ENCODE peak calls at places on chromosomes 4 and X, in five cellular contexts. H is MM.1S, P is transverse colon, S is right lobe of liver, X is nephron progenitor cell. K is an unnamed sample.

GRCh38 chrX:5236749-5237148 is 991.9 kb downstream of the NLGN4X start:
- DNase-seq in P (no peak), S (no peak), H (no peak), X (no peak), K (no peak)

GRCh38 chr4:181911420-181911819 is 331.8 kb upstream of the TENM3 start:
- DNase-seq in H (no peak), S (no peak), X (no peak), P (no peak), K (no peak)

GRCh38 chr4:81804849-81805248 is 333.1 kb upstream of the RASGEF1B start:
- DNase-seq in X (no peak), H (no peak), S (no peak), P (no peak), K (no peak)

GRCh38 chr4:95603393-95603792 is 54.6 kb upstream of the UNC5C start:
- DNase-seq in H (no peak), S (no peak), P (no peak), X (no peak), K (no peak)

GRCh38 chrX:17547658-17548057 is 172.7 kb downstream of the NHS start:
- DNase-seq in P (peak), X (no peak), H (peak), S (peak), K (peak)

GRCh38 chrX:47956016-47956415 is 47.8 kb downstream of the ZNF182 start:
- DNase-seq in X (no peak), H (no peak), P (no peak), S (no peak), K (no peak)

GRCh38 chrX:139026406-139027200 is 315.1 kb upstream of the FGF13 start:
- DNase-seq in H (no peak), X (no peak), S (no peak), P (no peak), K (no peak)

GRCh38 chrX:50100188-50100587 is 100.6 kb downstream of the AKAP4 start:
- DNase-seq in S (no peak), P (no peak), H (no peak), X (no peak), K (peak)

GRCh38 chr4:1579834-1580686 is 104.1 kb downstream of the FAM53A start:
- DNase-seq in P (peak), S (peak), H (no peak), X (peak), K (peak)

DNA sequence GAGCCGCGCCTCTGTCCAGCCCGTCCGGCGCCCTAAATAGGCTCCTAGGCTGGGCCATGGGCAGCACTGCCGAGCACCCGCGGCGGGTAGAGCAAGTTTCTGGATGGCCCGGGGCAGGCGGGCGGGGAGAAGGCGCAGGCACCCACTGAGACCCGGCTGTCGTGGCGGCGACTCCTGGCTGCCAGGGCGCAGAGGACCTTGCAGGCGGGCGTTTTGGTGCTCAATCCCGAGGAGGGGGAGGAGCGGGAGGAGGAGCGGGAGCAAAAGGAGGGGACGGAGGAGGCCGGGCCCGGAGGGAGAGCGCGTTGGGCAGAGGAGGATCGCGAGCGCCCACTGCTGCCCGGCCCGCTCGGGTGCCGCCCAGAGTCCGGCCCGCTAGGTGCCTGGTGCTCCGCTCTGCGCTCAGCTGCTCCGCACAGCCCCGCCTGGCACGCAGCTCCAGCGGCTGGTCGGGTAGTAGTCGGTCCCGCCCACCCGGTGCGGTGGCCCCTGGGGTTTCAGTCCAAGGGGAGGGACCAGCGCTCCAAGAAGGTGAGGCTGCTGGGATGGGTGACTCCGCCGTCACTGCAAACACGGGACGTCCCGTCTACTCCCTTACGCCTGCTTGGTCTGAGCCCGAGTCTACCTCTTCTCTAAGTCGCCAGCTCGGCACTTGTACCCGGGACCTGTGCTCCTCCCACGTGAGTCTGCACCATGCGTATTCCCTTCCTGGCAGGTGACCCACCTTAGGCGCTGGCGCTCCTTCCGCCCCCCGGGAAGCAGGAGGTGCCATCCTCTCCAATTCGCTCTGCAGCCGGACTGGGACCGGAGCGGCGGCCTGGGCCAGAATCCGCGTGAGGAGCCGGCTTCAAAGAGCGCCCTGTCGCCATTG is at the start of gene HS3ST1:
- DNase-seq in X (peak), S (peak), H (peak), P (peak), K (peak)
- TF ChIP-seq CTCF in X (peak), S (peak), H (peak), P (peak), K (peak)

DNA sequence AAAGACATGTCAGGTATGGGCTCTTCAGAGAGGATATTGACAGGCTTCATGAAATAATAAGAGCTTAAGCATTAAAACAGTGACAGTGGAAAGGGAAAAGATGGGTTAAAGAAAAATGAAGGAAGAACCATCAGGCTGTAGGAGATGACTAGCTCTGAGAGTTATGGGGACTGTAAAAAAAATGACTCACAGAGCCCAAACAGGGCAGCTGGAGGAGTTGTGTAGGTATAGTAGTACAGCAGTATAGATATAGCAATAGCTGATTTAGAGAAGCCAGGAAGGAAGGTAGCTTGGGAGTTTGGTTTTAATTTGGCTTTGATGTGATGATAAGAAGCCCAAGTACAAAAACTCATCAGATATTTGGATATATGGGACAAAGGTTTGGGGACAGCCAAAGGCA is 66.6 kb downstream of the FREM3 start:
- DNase-seq in H (no peak), X (no peak), S (no peak), P (no peak), K (no peak)
- TF ChIP-seq CTCF in H (no peak), X (no peak), S (no peak), P (no peak), K (no peak)

DNA sequence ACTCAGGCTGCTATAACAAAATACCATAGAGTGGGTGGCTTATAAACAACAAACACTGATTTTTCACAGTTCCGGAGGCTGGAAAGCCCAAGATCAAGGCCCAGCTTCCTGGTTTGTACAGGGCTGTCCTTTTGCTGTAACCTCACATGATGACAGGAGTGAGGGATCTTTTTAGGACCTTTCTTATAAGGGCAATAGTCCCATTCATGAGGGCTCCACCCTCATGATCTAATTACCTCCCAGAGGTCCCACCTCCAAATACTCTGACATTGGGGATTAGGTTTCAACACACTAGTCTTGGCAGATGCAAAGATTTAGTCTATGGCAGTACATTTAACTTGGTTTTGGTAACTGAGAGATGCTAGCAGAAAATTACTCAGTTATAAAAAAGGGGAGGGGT is 20.9 kb downstream of the GPAT3 start:
- DNase-seq in H (no peak), P (no peak), X (no peak), S (no peak), K (no peak)
- TF ChIP-seq CTCF in H (no peak), P (no peak), X (no peak), S (no peak), K (no peak)

GRCh38 chr4:102623622-102624021 is 122.5 kb downstream of the NFKB1 start:
- DNase-seq in S (no peak), H (no peak), P (no peak), X (no peak), K (peak)
- TF ChIP-seq CTCF in S (no peak), H (no peak), P (no peak), X (no peak), K (no peak)

GRCh38 chrX:2903366-2903765 is 25.8 kb downstream of the ARSD start:
- DNase-seq in H (no peak), S (no peak), X (no peak), P (no peak), K (no peak)
- TF ChIP-seq CTCF in H (no peak), S (peak), X (no peak), P (no peak), K (no peak)

GRCh38 chr4:100509386-100509785 is 8.4 kb downstream of the EMCN start:
- DNase-seq in X (no peak), H (no peak), P (no peak), S (no peak), K (no peak)

GRCh38 chr4:100508691-100509090 is 9.1 kb downstream of the EMCN start:
- DNase-seq in P (no peak), H (no peak), S (no peak), X (no peak), K (no peak)

DNA sequence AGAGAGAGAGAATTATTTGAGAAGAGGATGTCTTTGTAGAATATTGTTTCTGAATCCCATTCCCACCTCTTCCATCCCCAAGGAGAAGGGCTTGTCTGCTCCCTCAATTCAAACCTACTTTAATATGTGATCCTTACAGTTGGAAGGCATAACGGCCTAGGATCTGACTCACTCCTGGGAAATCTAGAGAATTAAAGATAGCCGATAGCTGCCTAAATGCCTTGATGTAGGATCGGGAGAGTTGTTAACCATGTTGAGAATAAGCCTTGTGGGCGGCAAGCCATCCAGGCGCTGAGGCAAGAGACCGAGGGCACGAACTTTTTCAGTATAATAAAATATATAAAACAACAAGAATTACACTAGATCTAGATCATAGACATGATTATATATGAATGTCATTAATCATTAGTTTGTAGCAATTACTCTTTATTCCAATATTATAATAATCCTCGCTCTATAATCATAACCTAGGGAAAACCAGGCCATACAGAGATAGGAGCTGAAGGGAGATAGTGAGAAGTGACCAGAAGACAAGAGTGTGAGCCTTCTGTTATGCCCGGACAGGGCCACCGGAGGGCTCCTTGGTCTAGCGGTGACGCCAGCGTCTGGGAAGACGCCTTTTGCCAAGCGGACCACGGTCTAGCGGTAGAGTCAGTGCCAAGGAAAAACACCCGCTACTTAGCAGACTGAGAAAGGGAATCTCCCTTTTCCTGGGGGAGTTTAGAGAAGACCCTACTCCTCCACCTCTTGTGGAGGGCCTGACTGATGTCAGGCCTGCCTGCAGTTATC is 13.5 kb downstream of the EMCN start:
- DNase-seq in X (no peak), P (no peak), S (no peak), H (no peak), K (no peak)
- TF ChIP-seq CTCF in X (no peak), P (no peak), S (no peak), H (no peak), K (no peak)

DNA sequence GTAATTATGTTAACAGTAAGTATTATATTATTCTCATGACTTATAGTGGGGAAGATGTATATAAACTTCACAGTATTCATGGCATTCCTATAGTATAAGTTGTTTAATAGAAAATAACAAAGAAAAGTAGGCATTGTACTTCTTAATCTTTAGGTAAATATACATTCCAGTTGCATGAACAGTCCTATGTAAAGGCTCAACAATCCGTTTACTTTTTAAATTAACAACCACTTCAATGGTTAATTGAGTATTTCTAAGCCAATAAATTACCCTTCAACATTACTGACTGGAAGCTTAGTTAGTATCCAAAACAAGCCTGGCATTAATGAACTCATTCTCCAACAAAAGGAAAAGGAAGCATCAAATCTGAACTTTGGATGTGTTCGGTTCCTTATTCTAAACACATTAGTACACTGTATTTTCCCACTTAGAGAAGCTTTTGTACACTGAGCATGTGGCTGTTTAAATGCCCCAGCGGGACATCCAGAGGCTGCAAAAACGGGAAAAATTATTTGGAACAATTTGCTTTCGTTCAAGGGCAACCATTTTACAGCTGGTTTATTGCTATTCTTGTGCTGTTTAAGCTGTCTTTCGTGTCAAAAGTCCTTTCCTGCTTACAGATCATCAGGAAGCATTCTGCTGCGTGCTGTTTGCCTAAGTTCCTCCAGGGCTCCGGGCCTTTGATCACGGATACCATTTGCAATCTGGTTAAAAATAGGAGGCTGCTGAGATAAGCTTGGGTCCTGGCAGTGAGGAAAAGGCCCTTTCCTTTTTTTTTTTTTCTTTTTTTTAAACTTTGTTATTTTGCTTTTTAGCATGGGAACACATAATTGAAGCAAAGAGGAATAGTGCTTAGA is 460.3 kb downstream of the SPRY1 start:
- DNase-seq in S (no peak), P (peak), X (peak), H (no peak), K (no peak)
- TF ChIP-seq CTCF in S (no peak), P (peak), X (peak), H (no peak), K (no peak)

GRCh38 chrX:11678174-11678573 is 12.5 kb upstream of the ARHGAP6 start:
- DNase-seq in P (no peak), X (no peak), S (no peak), H (no peak), K (no peak)
- TF ChIP-seq CTCF in P (no peak), X (peak), S (peak), H (peak), K (no peak)

GRCh38 chr4:41935652-41936021 is 408 bp downstream of the TMEM33 start:
- DNase-seq in H (peak), S (no peak), X (no peak), P (no peak), K (no peak)

GRCh38 chr4:41939016-41939623 is 3.9 kb downstream of the TMEM33 start:
- DNase-seq in H (no peak), P (no peak), S (peak), X (no peak), K (no peak)

GRCh38 chr4:41933997-41934812 is 1.0 kb upstream of the TMEM33 start:
- DNase-seq in X (no peak), P (no peak), S (peak), H (no peak), K (no peak)

GRCh38 chr4:41932988-41933387 is 2.2 kb upstream of the TMEM33 start:
- DNase-seq in S (no peak), H (no peak), X (no peak), P (no peak), K (no peak)

DNA sequence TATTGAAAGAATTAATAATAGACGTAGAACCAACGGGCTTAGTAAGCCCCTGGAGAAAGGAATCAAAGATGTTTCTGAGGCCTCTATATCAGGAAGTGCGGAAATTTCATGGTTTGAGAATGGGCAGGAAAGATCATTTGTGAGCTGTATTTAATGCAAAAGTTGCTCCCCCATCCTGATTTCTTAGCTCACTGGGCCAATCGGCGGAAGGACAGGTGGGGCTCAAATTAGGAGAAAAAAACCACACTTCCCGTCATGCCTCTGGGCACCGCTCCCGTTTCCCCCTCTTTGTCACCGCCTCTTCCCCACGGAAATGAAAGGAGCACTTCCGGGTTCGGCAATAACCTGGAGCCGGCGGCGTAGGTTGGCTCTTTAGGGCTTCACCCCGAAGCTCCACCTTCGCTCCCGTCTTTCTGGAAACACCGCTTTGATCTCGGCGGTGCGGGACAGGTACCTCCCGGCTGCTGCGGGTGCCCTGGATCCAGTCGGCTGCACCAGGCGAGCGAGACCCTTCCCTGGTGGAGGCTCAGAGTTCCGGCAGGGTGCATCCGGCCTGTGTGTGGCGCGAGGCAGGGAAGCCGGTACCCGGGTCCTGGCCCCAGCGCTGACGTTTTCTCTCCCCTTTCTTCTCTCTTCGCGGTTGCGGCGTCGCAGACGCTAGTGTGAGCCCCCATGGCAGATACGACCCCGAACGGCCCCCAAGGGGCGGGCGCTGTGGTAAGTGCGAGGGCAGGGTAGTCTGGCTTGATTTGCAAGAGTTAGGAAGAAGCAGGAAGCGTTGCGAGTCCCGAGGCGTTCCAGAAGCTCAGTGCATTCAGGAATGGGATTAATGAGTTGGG is at the start of gene TMEM33:
- DNase-seq in X (peak), P (peak), H (peak), S (peak), K (peak)
- TF ChIP-seq CTCF in X (no peak), P (no peak), H (no peak), S (no peak), K (no peak)

K was measured in Calu3.